ENCODE peak calls at places on chromosomes 7 and 10, in five cellular contexts. X, F, H, E and M are unnamed samples.

GRCh38 chr10:130686680-130687300 is 550.6 kb downstream of the GLRX3 start:
- DNase-seq in X (no peak), F (no peak), H (no peak), E (no peak), M (no peak)

GRCh38 chr10:23433710-23434109 is 5.2 kb upstream of the OTUD1 start:
- DNase-seq in X (no peak), F (no peak), H (peak), E (peak), M (peak)

GRCh38 chr10:124292911-124293640 is 125.6 kb downstream of the OAT start:
- DNase-seq in X (peak), F (no peak), H (no peak), E (no peak), M (no peak)

GRCh38 chr10:44253769-44254462 is 131.0 kb downstream of the CXCL12 start:
- DNase-seq in X (peak), F (peak), H (no peak), E (no peak), M (no peak)

GRCh38 chr7:79529896-79530235 is 76.4 kb upstream of the MAGI2 start:
- DNase-seq in X (no peak), F (no peak), H (no peak), E (no peak), M (no peak)

GRCh38 chr7:95905165-95905564 is 132.8 kb downstream of the DYNC1I1 start:
- DNase-seq in X (no peak), F (peak), H (no peak), E (no peak), M (no peak)

GRCh38 chr10:62443866-62444265 is 69.7 kb downstream of the ZNF365 start:
- DNase-seq in X (no peak), F (peak), H (no peak), E (no peak), M (no peak)

GRCh38 chr7:137874390-137874789 is 27.6 kb upstream of the DGKI start:
- DNase-seq in X (no peak), F (peak), H (no peak), E (no peak), M (no peak)

GRCh38 chr7:34889951-34890350 is 147.3 kb downstream of the DPY19L1 start:
- DNase-seq in X (no peak), F (no peak), H (no peak), E (no peak), M (no peak)

GRCh38 chr10:1162481-1163203 is 106.5 kb downstream of the WDR37 start:
- DNase-seq in X (peak), F (no peak), H (no peak), E (no peak), M (no peak)

GRCh38 chr7:3117488-3118228 is 74.0 kb upstream of the CARD11 start:
- DNase-seq in X (no peak), F (no peak), H (no peak), E (no peak), M (peak)

GRCh38 chr10:8230887-8231286 is 176.4 kb downstream of the GATA3 start:
- DNase-seq in X (no peak), F (no peak), H (no peak), E (no peak), M (no peak)

GRCh38 chr7:77710067-77710466 is 13.8 kb downstream of the RSBN1L start:
- DNase-seq in X (no peak), F (no peak), H (no peak), E (no peak), M (no peak)